ENCODE peak calls at places on chromosome 21, in eight cellular contexts. L is GM19239; F is naive thymus-derived CD4-positive, alpha-beta T cell; E is H9; W is anterior cingulate cortex; Q is fibroblast of lung; T is spleen; U is AG08395. H is an unnamed sample.

GRCh38 chr21:39564200-39564599 is 48.5 kb upstream of the B3GALT5 start:
- DNase-seq in Q (no peak), W (peak), T (no peak), L (no peak), F (no peak), E (no peak), U (no peak), H (no peak)

GRCh38 chr21:30166171-30166570 is 434 bp downstream of the CLDN17 start:
- DNase-seq in W (no peak), F (no peak), Q (no peak), U (no peak), E (no peak), L (no peak), T (no peak), H (no peak)

GRCh38 chr21:26966360-26966977 is 419 bp downstream of the ADAMTS5 start:
- DNase-seq in Q (peak), E (peak), F (no peak), U (peak), T (peak), W (no peak), L (no peak), H (no peak)

GRCh38 chr21:45570826-45571601 is 28.8 kb upstream of the SLC19A1 start:
- DNase-seq in Q (peak), F (no peak), T (peak), L (no peak), U (peak), E (peak), W (no peak), H (no peak)

GRCh38 chr21:41366522-41367151 is 4.8 kb downstream of the MX2 start:
- DNase-seq in U (peak), L (no peak), F (no peak), T (peak), E (no peak), W (no peak), Q (peak), H (no peak)

GRCh38 chr21:33374080-33374873 is 28.9 kb upstream of the IFNGR2 start:
- DNase-seq in E (peak), Q (peak), T (no peak), W (no peak), L (no peak), F (peak), U (peak), H (peak)

GRCh38 chr21:43283136-43283924 is 114.5 kb downstream of the CRYAA start:
- DNase-seq in T (peak), E (no peak), F (no peak), L (no peak), U (no peak), Q (no peak), W (no peak), H (no peak)

GRCh38 chr21:16522512-16522911 is 792.7 kb downstream of the USP25 start:
- DNase-seq in T (no peak), E (no peak), L (no peak), W (no peak), U (no peak), F (no peak), Q (peak), H (no peak)

GRCh38 chr21:45590726-45591618 is 48.7 kb upstream of the SLC19A1 start:
- DNase-seq in U (no peak), L (peak), E (peak), Q (no peak), F (peak), W (no peak), T (peak), H (peak)

GRCh38 chr21:36320421-36321324 is 676 bp downstream of the MORC3 start:
- DNase-seq in Q (peak), F (no peak), U (peak), W (peak), E (peak), L (no peak), T (peak), H (peak)

GRCh38 chr21:42515708-42516502 is 2.3 kb downstream of the SLC37A1 start:
- DNase-seq in L (no peak), E (no peak), U (no peak), W (no peak), F (no peak), Q (no peak), T (no peak), H (no peak)

GRCh38 chr21:15071012-15071411 is 6.2 kb upstream of the NRIP1 start:
- DNase-seq in U (no peak), T (peak), L (no peak), E (peak), W (no peak), Q (no peak), F (no peak), H (no peak)

GRCh38 chr21:38379171-38379570 is 119.1 kb downstream of the ERG start:
- DNase-seq in U (no peak), L (no peak), W (no peak), F (no peak), T (no peak), E (no peak), Q (no peak), H (no peak)

GRCh38 chr21:44637018-44637850 is at the start of gene KRTAP10-10:
- DNase-seq in T (no peak), F (no peak), W (peak), U (no peak), E (peak), L (no peak), Q (no peak), H (no peak)

GRCh38 chr21:25790122-25790951 is 55.6 kb downstream of the GABPA start:
- DNase-seq in U (peak), L (no peak), F (peak), Q (peak), T (no peak), E (no peak), W (peak), H (no peak)

GRCh38 chr21:43318841-43319781 is 107.8 kb downstream of the SIK1 start:
- DNase-seq in Q (peak), L (no peak), E (no peak), T (no peak), U (peak), W (no peak), F (no peak), H (peak)

GRCh38 chr21:21712761-21713558 is 714.8 kb downstream of the NCAM2 start:
- DNase-seq in E (no peak), Q (peak), F (no peak), L (no peak), U (peak), W (no peak), T (no peak), H (no peak)

GRCh38 chr21:45554477-45555175 is 12.4 kb upstream of the SLC19A1 start:
- DNase-seq in T (peak), Q (peak), W (peak), F (peak), L (peak), U (peak), E (peak), H (peak)

GRCh38 chr21:34857122-34857713 is 188.4 kb downstream of the CLIC6 start:
- DNase-seq in Q (no peak), L (no peak), U (no peak), E (no peak), W (no peak), F (no peak), T (no peak), H (peak)

GRCh38 chr21:29098156-29098555 is 24.7 kb upstream of the CCT8 start:
- DNase-seq in W (no peak), E (no peak), L (no peak), Q (no peak), U (no peak), F (no peak), T (no peak), H (no peak)

GRCh38 chr21:44984428-44984791 is 44.6 kb downstream of the SLX9 start:
- DNase-seq in Q (no peak), L (no peak), F (no peak), U (no peak), W (no peak), T (peak), E (no peak), H (no peak)

GRCh38 chr21:38220270-38220737 is 36.5 kb upstream of the KCNJ15 start:
- DNase-seq in W (no peak), U (no peak), F (no peak), Q (no peak), L (no peak), E (no peak), T (no peak), H (no peak)

GRCh38 chr21:41477641-41478318 is 30.2 kb downstream of the TMPRSS2 start:
- DNase-seq in E (peak), W (peak), U (peak), L (no peak), T (peak), F (no peak), Q (peak), H (no peak)

GRCh38 chr21:36396314-36396713 is 11.1 kb downstream of the CHAF1B start:
- DNase-seq in W (no peak), T (no peak), Q (no peak), F (no peak), U (no peak), L (no peak), E (no peak), H (no peak)

GRCh38 chr21:22710725-22711124 is 1712.5 kb downstream of the NCAM2 start:
- DNase-seq in Q (no peak), U (no peak), L (no peak), E (no peak), F (no peak), W (no peak), T (no peak), H (no peak)

GRCh38 chr21:29125199-29125598 is 5.2 kb upstream of the MAP3K7CL start:
- DNase-seq in T (no peak), L (peak), U (no peak), E (no peak), Q (no peak), W (no peak), F (no peak), H (peak)

GRCh38 chr21:32212116-32212515 is 66.7 kb downstream of the MIS18A start:
- DNase-seq in E (no peak), L (no peak), Q (no peak), T (no peak), U (no peak), W (no peak), F (no peak), H (no peak)

GRCh38 chr21:26070822-26071425 is 99.6 kb downstream of the APP start:
- DNase-seq in L (peak), F (peak), E (no peak), W (no peak), T (no peak), U (peak), Q (peak), H (peak)

GRCh38 chr21:45306832-45307571 is 19.3 kb upstream of the POFUT2 start:
- DNase-seq in Q (peak), T (peak), E (no peak), F (no peak), L (no peak), U (peak), W (peak), H (no peak)

GRCh38 chr21:35922618-35923017 is 137.7 kb downstream of the SETD4 start:
- DNase-seq in W (no peak), U (no peak), L (no peak), Q (peak), F (no peak), E (no peak), T (no peak), H (no peak)

GRCh38 chr21:32954353-32954752 is 71.4 kb upstream of the OLIG2 start:
- DNase-seq in W (no peak), U (no peak), L (no peak), E (no peak), Q (no peak), T (no peak), F (no peak), H (no peak)

GRCh38 chr21:14942801-14943490 is 121.9 kb downstream of the NRIP1 start:
- DNase-seq in L (no peak), F (no peak), W (no peak), E (no peak), Q (peak), U (no peak), T (no peak), H (no peak)

H was measured in naive B cell.